ENCODE peak calls at places on chromosomes 2 and 18, in ten cellular contexts. T, B, P, Z, D, F, A, I, W and L are unnamed samples.

GRCh38 chr2:201149064-201149820 is 33.3 kb downstream of the CFLAR start:
- DNase-seq in Z (no peak), B (no peak), I (no peak), W (peak), P (no peak), F (no peak), D (no peak), A (no peak), T (no peak), L (no peak)

GRCh38 chr2:157386247-157386646 is 57.6 kb downstream of the CYTIP start:
- DNase-seq in W (no peak), F (no peak), P (no peak), A (no peak), Z (no peak), B (no peak), I (no peak), T (no peak), D (no peak), L (no peak)

GRCh38 chr2:88808083-88808482 is 116.6 kb downstream of the RPIA start:
- DNase-seq in A (no peak), T (no peak), Z (no peak), P (no peak), D (no peak), W (no peak), F (no peak), I (no peak), B (peak), L (no peak)

GRCh38 chr2:12071343-12071742 is 324.9 kb downstream of the LPIN1 start:
- DNase-seq in A (no peak), I (no peak), B (no peak), P (no peak), Z (no peak), F (no peak), W (no peak), D (no peak), T (no peak), L (peak)

GRCh38 chr2:10398496-10398895 is 49.6 kb downstream of the ODC1 start:
- DNase-seq in D (no peak), W (no peak), T (no peak), B (no peak), Z (no peak), I (no peak), P (no peak), F (no peak), A (no peak), L (no peak)

GRCh38 chr2:218896501-218897393 is 16.1 kb downstream of the WNT10A start:
- DNase-seq in F (no peak), B (no peak), P (no peak), A (peak), Z (peak), W (no peak), I (no peak), D (no peak), T (peak), L (peak)

GRCh38 chr2:110732422-110733413 is at the start of gene ACOXL:
- DNase-seq in A (no peak), Z (no peak), D (peak), W (no peak), F (peak), I (peak), T (no peak), P (no peak), B (no peak), L (no peak)

GRCh38 chr2:16256601-16257000 is 316.3 kb downstream of the MYCN start:
- DNase-seq in Z (no peak), D (no peak), B (peak), A (no peak), I (no peak), W (no peak), T (no peak), P (no peak), F (no peak), L (no peak)

GRCh38 chr2:216984937-216985336 is 125.1 kb upstream of the TNP1 start:
- DNase-seq in D (no peak), I (no peak), Z (no peak), P (no peak), B (no peak), T (no peak), A (no peak), W (no peak), F (no peak), L (no peak)

GRCh38 chr2:240982821-240983281 is 15.6 kb upstream of the SNED1 start:
- DNase-seq in I (no peak), T (no peak), Z (no peak), D (no peak), F (no peak), B (no peak), W (no peak), P (no peak), A (no peak), L (no peak)

GRCh38 chr2:79612999-79613398 is 100.1 kb downstream of the CTNNA2 start:
- DNase-seq in W (no peak), P (no peak), F (no peak), I (no peak), T (no peak), D (no peak), B (no peak), Z (no peak), A (no peak), L (no peak)

GRCh38 chr2:166376873-166377272 is 1.1 kb upstream of the SCN9A start:
- DNase-seq in T (no peak), D (no peak), W (no peak), B (no peak), Z (no peak), I (no peak), F (no peak), P (no peak), A (no peak), L (no peak)

GRCh38 chr2:166376488-166376828 is 714 bp upstream of the SCN9A start:
- DNase-seq in A (no peak), P (no peak), F (no peak), Z (no peak), D (no peak), W (no peak), T (no peak), B (no peak), I (no peak), L (no peak)

GRCh38 chr2:166375205-166375735 is 474 bp downstream of the SCN9A start:
- DNase-seq in D (no peak), T (no peak), F (no peak), P (no peak), B (no peak), A (no peak), Z (no peak), W (no peak), I (peak), L (no peak)

GRCh38 chr2:166373951-166374350 is 1.8 kb downstream of the SCN9A start:
- DNase-seq in W (no peak), B (no peak), F (no peak), P (no peak), T (no peak), D (no peak), A (no peak), Z (no peak), I (peak), L (no peak)

GRCh38 chr2:166375736-166376487 is at the start of gene SCN9A:
- DNase-seq in A (peak), P (peak), W (no peak), F (peak), D (peak), Z (no peak), T (no peak), B (peak), I (peak), L (peak)
- TF ChIP-seq CTCF in A (no peak), P (no peak), W (peak), F (no peak), D (no peak), Z (no peak), T (no peak), B (no peak), I (no peak), L (no peak)

GRCh38 chr18:34031810-34032209 is 192.9 kb downstream of the NOL4 start:
- DNase-seq in P (no peak), Z (no peak), T (no peak), I (no peak), W (no peak), A (no peak), B (no peak), D (no peak), F (no peak), L (no peak)
- TF ChIP-seq CTCF in P (no peak), Z (no peak), T (no peak), I (no peak), W (no peak), A (no peak), B (no peak), D (no peak), F (no peak), L (peak)

DNA sequence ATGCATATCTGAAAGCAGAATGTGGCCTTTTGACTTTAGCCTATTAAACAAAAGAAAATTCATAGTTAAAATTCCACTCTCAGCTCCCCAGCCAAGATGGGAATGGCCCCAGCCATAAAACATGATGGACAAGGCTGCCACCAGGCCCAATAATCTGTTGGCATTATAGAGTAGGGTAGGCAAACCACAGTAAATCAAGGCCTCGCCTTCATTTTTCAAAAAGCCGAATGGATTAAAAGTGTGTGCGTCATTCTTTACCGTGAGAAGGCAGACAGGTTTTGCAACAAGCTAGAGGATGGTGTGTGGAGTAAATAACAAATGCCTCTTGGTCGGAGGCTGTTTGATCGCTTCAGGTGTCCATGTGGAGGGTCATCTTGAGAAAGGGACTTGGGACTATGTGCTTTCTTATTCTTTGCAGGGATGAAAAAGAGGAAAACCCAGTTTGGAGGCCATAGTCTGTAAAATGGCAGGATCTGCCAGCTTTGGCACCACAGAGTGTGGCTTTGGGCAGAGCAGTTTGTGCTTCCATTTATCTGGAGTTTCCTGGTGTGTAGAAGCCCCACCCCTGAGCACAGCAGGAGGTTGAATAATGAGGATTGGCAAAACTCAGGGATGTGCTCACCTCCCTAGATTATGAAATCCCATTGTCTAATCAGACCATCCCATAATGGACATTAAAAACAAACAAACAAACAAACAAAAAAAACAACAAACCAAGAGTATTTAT is 57.1 kb upstream of the ITGB6 start:
- DNase-seq in T (no peak), P (no peak), F (no peak), W (no peak), Z (no peak), B (no peak), A (no peak), D (no peak), I (no peak), L (no peak)
- TF ChIP-seq CTCF in T (no peak), P (no peak), F (no peak), W (no peak), Z (no peak), B (no peak), A (no peak), D (no peak), I (no peak), L (no peak)

DNA sequence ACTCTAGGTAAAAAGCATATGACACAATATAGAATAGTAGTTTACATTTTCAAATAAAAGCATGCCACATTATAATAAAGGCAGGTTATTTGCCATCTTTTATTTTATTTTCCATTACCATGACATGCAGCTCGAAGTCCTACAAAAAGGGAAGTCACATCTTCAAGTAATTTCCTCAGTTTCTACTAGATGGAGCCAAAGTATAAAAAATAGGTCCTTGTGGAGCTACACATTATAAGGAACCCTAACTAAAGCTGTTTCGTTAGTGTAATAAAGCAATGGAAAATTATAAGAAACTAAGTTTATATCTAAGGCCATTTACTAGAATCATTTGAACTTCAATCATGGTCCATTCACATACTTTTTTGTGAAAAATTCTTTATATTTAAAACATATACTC is 674.5 kb downstream of the KCNJ3 start:
- DNase-seq in F (no peak), A (no peak), Z (no peak), D (no peak), W (no peak), I (no peak), T (no peak), B (no peak), P (no peak), L (no peak)
- TF ChIP-seq CTCF in F (no peak), A (no peak), Z (no peak), D (no peak), W (no peak), I (no peak), T (no peak), B (no peak), P (peak), L (peak)

GRCh38 chr2:71779306-71779855 is 326.0 kb downstream of the DYSF start:
- DNase-seq in D (no peak), I (peak), T (no peak), F (no peak), W (no peak), A (no peak), P (no peak), Z (no peak), B (no peak), L (peak)

GRCh38 chr2:71776227-71776626 is 322.9 kb downstream of the DYSF start:
- DNase-seq in A (no peak), I (no peak), P (no peak), T (no peak), F (no peak), W (no peak), B (no peak), Z (no peak), D (no peak), L (no peak)

GRCh38 chr2:71777946-71778345 is 324.6 kb downstream of the DYSF start:
- DNase-seq in D (no peak), I (no peak), A (no peak), W (no peak), T (no peak), P (no peak), Z (no peak), F (no peak), B (peak), L (no peak)

GRCh38 chr2:71780162-71780561 is 326.8 kb downstream of the DYSF start:
- DNase-seq in P (no peak), T (no peak), W (no peak), I (no peak), B (peak), Z (no peak), F (no peak), D (no peak), A (no peak), L (peak)

DNA sequence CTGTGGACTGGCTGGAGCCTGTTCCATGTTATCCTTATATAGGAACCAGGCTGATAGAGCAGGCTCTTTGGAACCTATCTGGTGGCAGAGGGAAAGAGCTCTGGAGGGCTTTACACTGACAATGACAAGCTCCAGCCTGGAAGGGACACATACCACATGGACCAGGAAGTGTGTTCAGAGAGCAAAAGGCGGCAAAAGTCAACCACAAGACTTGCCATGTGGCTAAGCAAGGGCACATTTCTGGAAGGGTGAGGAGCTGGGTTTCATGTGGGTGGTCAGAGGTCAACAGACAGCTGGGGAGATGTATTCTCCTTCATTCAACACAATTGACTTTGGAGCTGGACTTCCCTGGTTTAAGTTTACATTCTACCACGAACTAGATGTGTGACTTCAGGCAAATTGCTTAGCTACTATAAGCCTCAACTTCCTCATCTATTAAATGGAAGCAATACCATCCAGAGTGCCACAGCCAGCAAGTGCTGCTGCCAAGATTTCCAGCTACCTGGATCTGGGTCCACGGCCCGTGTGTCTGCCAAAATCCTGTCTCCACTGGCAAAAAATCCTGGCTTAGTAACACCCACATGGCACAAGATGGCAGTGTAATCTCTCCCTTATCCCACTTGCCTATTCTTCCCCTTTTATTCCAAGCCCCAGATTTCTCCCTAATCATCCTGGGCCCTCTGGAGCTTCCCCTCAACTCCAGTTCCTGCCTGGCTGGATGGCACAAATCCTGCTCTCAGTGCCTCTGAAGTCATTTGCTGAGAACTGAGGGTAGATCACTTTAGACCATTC is 325.3 kb downstream of the DYSF start:
- DNase-seq in W (no peak), A (no peak), P (no peak), T (no peak), F (no peak), I (no peak), B (peak), D (no peak), Z (no peak), L (no peak)
- TF ChIP-seq CTCF in W (peak), A (no peak), P (no peak), T (no peak), F (no peak), I (no peak), B (no peak), D (no peak), Z (no peak), L (no peak)

GRCh38 chr18:46856975-46857374 is 60.3 kb downstream of the PIAS2 start:
- DNase-seq in T (no peak), W (no peak), I (no peak), B (no peak), P (no peak), F (no peak), A (no peak), Z (no peak), D (no peak), L (peak)
- TF ChIP-seq CTCF in T (no peak), W (no peak), I (no peak), B (no peak), P (peak), F (no peak), A (no peak), Z (no peak), D (no peak), L (no peak)

GRCh38 chr2:152743004-152743403 is 24.6 kb downstream of the ARL6IP6 start:
- DNase-seq in W (no peak), Z (no peak), F (no peak), B (no peak), A (no peak), T (no peak), D (no peak), P (no peak), I (no peak), L (peak)

GRCh38 chr2:152738438-152738837 is 20.0 kb downstream of the ARL6IP6 start:
- DNase-seq in T (no peak), F (no peak), P (no peak), Z (no peak), B (no peak), W (no peak), I (no peak), A (no peak), D (no peak), L (no peak)

DNA sequence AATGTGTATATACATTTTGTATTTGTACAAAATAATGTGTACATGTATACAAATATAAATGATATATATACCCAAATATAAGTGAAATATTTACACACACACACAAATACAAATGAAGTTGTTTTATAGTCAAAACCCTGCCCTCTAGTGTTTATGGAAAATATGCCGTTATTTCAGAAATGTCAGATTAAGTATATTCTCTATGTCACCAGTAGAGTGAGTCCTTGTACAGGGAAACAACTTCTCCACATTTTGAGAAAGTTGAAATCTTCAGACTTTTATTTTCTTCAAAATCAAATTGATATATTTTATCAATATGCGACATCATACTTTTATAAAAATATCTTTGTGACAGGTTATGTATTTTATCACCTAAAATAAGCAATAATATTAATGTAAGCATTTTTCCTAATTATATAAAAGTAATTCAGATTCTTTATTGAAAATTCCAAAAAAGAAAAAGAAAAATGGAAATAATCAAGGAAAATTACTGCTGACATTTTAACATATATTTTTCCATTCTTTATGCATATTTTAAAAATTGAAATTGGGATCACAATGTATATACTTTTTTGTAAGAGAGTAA is 22.4 kb downstream of the ARL6IP6 start:
- DNase-seq in Z (no peak), D (no peak), F (no peak), B (no peak), T (no peak), A (no peak), P (no peak), W (peak), I (no peak), L (peak)
- TF ChIP-seq CTCF in Z (peak), D (peak), F (no peak), B (peak), T (peak), A (peak), P (peak), W (peak), I (peak), L (peak)

GRCh38 chr2:74080346-74080745 is 67.4 kb downstream of the BOLA3 start:
- DNase-seq in B (no peak), I (no peak), T (no peak), Z (no peak), P (no peak), W (no peak), D (no peak), F (no peak), A (no peak), L (peak)
- TF ChIP-seq CTCF in B (no peak), I (no peak), T (no peak), Z (peak), P (no peak), W (peak), D (no peak), F (no peak), A (no peak), L (peak)

DNA sequence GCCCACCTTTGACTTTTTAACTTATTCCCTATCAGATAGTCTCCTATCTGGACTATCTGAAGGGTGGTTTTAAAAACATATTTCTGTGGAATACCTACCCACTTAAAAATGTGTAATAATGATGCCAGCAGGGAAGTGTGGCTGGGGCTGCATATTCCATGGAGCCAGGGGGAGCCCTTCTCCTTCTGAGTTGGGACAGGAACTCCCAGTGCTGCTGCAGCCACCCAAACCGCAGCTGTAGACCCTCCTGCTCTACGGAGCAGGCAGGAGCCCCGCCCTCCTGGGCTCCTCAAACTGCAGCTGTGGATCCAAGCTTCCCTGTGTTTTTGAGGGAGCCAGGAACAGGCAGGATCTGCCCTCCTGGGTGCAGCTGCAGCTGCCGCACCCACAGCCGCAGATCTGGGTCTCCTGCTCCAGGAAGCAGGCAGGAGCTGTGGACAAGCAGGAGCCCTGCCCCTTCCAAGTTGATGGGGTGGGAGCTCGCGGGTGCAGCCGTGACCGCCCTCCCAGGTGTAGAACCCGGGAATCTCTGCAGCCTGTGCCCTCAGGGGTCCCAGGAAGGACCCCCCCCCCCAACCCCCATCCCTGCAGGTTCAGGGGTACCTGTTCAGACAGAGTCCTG is 57.8 kb downstream of the PDK1 start:
- DNase-seq in I (no peak), T (no peak), F (no peak), Z (no peak), P (no peak), A (no peak), W (no peak), B (no peak), D (no peak), L (no peak)
- TF ChIP-seq CTCF in I (no peak), T (no peak), F (no peak), Z (no peak), P (no peak), A (no peak), W (no peak), B (no peak), D (no peak), L (no peak)

GRCh38 chr2:114079366-114080004 is 189.6 kb downstream of the ACTR3 start:
- DNase-seq in W (no peak), D (no peak), F (no peak), P (no peak), Z (no peak), T (no peak), A (no peak), I (no peak), B (no peak), L (no peak)
- TF ChIP-seq CTCF in W (no peak), D (no peak), F (no peak), P (no peak), Z (no peak), T (no peak), A (no peak), I (no peak), B (no peak), L (no peak)